ENCODE peak calls at places on chromosome 5, in seven cellular contexts. Q, Z, E, B, G, W and A are unnamed samples.

GRCh38 chr5:125311743-125312142 is 565.3 kb upstream of the ZNF608 start:
- DNase-seq in B (no peak), W (no peak), Z (no peak), Q (no peak), E (peak), G (no peak), A (peak)

GRCh38 chr5:23332650-23333251 is 174.7 kb upstream of the PRDM9 start:
- DNase-seq in Z (no peak), Q (peak), G (no peak), B (no peak), W (no peak), E (peak), A (no peak)

GRCh38 chr5:151699071-151699901 is 12.6 kb upstream of the SPARC start:
- DNase-seq in Z (peak), W (no peak), E (peak), G (peak), B (no peak), Q (no peak), A (peak)

GRCh38 chr5:55601209-55601618 is 66.5 kb upstream of the PLPP1 start:
- DNase-seq in B (no peak), W (no peak), E (peak), Q (peak), G (peak), Z (peak), A (peak)

GRCh38 chr5:82397741-82398320 is 119.7 kb upstream of the RPS23 start:
- DNase-seq in G (no peak), B (no peak), W (no peak), Z (no peak), E (no peak), Q (no peak), A (peak)

GRCh38 chr5:154761062-154761740 is 6.0 kb downstream of the LARP1 start:
- DNase-seq in B (no peak), Q (no peak), E (no peak), W (no peak), Z (no peak), G (no peak), A (no peak)

GRCh38 chr5:24804221-24804681 is 159.5 kb upstream of the CDH10 start:
- DNase-seq in G (no peak), W (no peak), B (no peak), E (no peak), Z (no peak), Q (no peak), A (no peak)

GRCh38 chr5:172788771-172789686 is 18.0 kb upstream of the DUSP1 start:
- DNase-seq in Z (peak), Q (no peak), W (no peak), G (no peak), E (no peak), B (no peak), A (no peak)

GRCh38 chr5:173281910-173282309 is 46.3 kb downstream of the STC2 start:
- DNase-seq in E (peak), Z (no peak), G (no peak), W (no peak), B (no peak), Q (peak), A (no peak)

GRCh38 chr5:91359957-91360609 is 23.0 kb downstream of the ARRDC3 start:
- DNase-seq in W (no peak), Q (no peak), E (peak), G (no peak), Z (no peak), B (no peak), A (no peak)

GRCh38 chr5:157217289-157218024 is 36.8 kb downstream of the ITK start:
- DNase-seq in E (no peak), W (no peak), Q (no peak), Z (no peak), B (no peak), G (no peak), A (no peak)

GRCh38 chr5:169626779-169627178 is 10.3 kb upstream of the DOCK2 start:
- DNase-seq in Z (no peak), E (peak), G (no peak), Q (no peak), W (no peak), B (no peak), A (peak)

GRCh38 chr5:146020100-146020499 is 83.7 kb downstream of the SH3RF2 start:
- DNase-seq in Q (no peak), W (no peak), B (no peak), G (no peak), E (no peak), Z (no peak), A (no peak)

GRCh38 chr5:75042511-75042910 is 9.8 kb downstream of the GCNT4 start:
- DNase-seq in W (no peak), E (no peak), G (no peak), Z (no peak), B (no peak), Q (no peak), A (no peak)

GRCh38 chr5:158175664-158176507 is 316.9 kb upstream of the CLINT1 start:
- DNase-seq in E (no peak), G (no peak), Z (peak), B (no peak), W (no peak), Q (peak), A (no peak)

GRCh38 chr5:40988761-40989510 is 79.6 kb downstream of the C7 start:
- DNase-seq in W (no peak), Z (no peak), E (no peak), Q (no peak), B (no peak), G (no peak), A (no peak)

GRCh38 chr5:915946-916345 is 23.3 kb downstream of the TRIP13 start:
- DNase-seq in G (peak), W (no peak), E (no peak), Z (peak), Q (no peak), B (no peak), A (no peak)

GRCh38 chr5:57538341-57538955 is 55.8 kb upstream of the ACTBL2 start:
- DNase-seq in Z (peak), Q (no peak), W (no peak), B (no peak), G (no peak), E (peak), A (peak)

GRCh38 chr5:55927861-55928655 is 66.7 kb downstream of the IL6ST start:
- DNase-seq in Z (no peak), Q (no peak), B (no peak), E (no peak), W (no peak), G (no peak), A (no peak)

GRCh38 chr5:13731229-13731628 is 213.3 kb downstream of the DNAH5 start:
- DNase-seq in Q (no peak), Z (no peak), W (no peak), G (no peak), E (no peak), B (no peak), A (no peak)